ENCODE peak calls at places on chromosome 12, in six cellular contexts. One of them, this sample, is unnamed.
A peak's percentile ranks its signal among the peaks of the same experiment; 100 is the strongest.

GRCh38 chr12:114562654-114563053 is 121.3 kb downstream of the TBX3 start:
- DNase-seq in H9: peak; percentile 70
- DNase-seq in H1: no peak
- DNase-seq in mesenchymal stem cell: no peak
- DNase-seq in IMR-90: no peak
- DNase-seq in trophoblast cell: no peak
- DNase-seq in this sample: no peak

GRCh38 chr12:6180300-6181051 is 19.7 kb upstream of the CD9 start:
- DNase-seq in H1: no peak
- DNase-seq in mesenchymal stem cell: peak; percentile 90
- DNase-seq in H9: peak; percentile 32
- DNase-seq in trophoblast cell: peak; percentile 30
- DNase-seq in IMR-90: peak; percentile 86
- DNase-seq in this sample: no peak

GRCh38 chr12:120247621-120248030 is 17.9 kb downstream of the PXN start:
- DNase-seq in trophoblast cell: peak; percentile 90
- DNase-seq in H9: no peak
- DNase-seq in mesenchymal stem cell: peak; percentile 87
- DNase-seq in H1: no peak
- DNase-seq in IMR-90: peak; percentile 77
- DNase-seq in this sample: no peak

GRCh38 chr12:47636908-47637780 is 68.7 kb downstream of the RPAP3 start:
- DNase-seq in mesenchymal stem cell: peak; percentile 5
- DNase-seq in H1: peak; percentile 53
- DNase-seq in IMR-90: no peak
- DNase-seq in H9: peak; percentile 96
- DNase-seq in trophoblast cell: peak; percentile 77
- DNase-seq in this sample: no peak

GRCh38 chr12:20946732-20947131 is 136.2 kb downstream of the SLCO1B3 start:
- DNase-seq in trophoblast cell: peak; percentile 51
- DNase-seq in H9: peak; percentile 50
- DNase-seq in IMR-90: no peak
- DNase-seq in H1: no peak
- DNase-seq in mesenchymal stem cell: no peak
- DNase-seq in this sample: no peak

GRCh38 chr12:45351921-45352670 is 136.2 kb downstream of the ANO6 start:
- DNase-seq in trophoblast cell: no peak
- DNase-seq in H9: no peak
- DNase-seq in mesenchymal stem cell: no peak
- DNase-seq in H1: no peak
- DNase-seq in IMR-90: no peak
- DNase-seq in this sample: no peak

GRCh38 chr12:92144045-92144630 is 1.5 kb downstream of the BTG1 start:
- DNase-seq in trophoblast cell: peak; percentile 86
- DNase-seq in H1: peak; percentile 33
- DNase-seq in H9: peak; percentile 80
- DNase-seq in IMR-90: peak; percentile 99
- DNase-seq in mesenchymal stem cell: peak; percentile 98
- DNase-seq in this sample: peak; percentile 84

GRCh38 chr12:31749024-31749704 is 20.3 kb upstream of the AMN1 start:
- DNase-seq in mesenchymal stem cell: peak; percentile 95
- DNase-seq in H9: peak; percentile 95
- DNase-seq in H1: peak; percentile 67
- DNase-seq in trophoblast cell: peak; percentile 99
- DNase-seq in IMR-90: peak; percentile 98
- DNase-seq in this sample: no peak

GRCh38 chr12:104457746-104458644 is 1.2 kb downstream of the CHST11 start:
- DNase-seq in H9: no peak
- DNase-seq in IMR-90: no peak
- DNase-seq in H1: no peak
- DNase-seq in trophoblast cell: peak; percentile 63
- DNase-seq in mesenchymal stem cell: peak; percentile 48
- DNase-seq in this sample: no peak

GRCh38 chr12:124927325-124928094 is 13.1 kb upstream of the UBC start:
- DNase-seq in H1: no peak
- DNase-seq in mesenchymal stem cell: peak; percentile 92
- DNase-seq in H9: peak; percentile 95
- DNase-seq in trophoblast cell: peak; percentile 98
- DNase-seq in IMR-90: peak; percentile 79
- DNase-seq in this sample: peak; percentile 91

GRCh38 chr12:89875225-89875624 is 166.6 kb upstream of the ATP2B1 start:
- DNase-seq in IMR-90: peak; percentile 81
- DNase-seq in trophoblast cell: no peak
- DNase-seq in mesenchymal stem cell: peak; percentile 45
- DNase-seq in H9: no peak
- DNase-seq in H1: no peak
- DNase-seq in this sample: no peak

GRCh38 chr12:52006726-52007157 is at the start of gene TAMALIN:
- DNase-seq in mesenchymal stem cell: peak; percentile 79
- DNase-seq in H9: peak; percentile 64
- DNase-seq in trophoblast cell: peak; percentile 37
- DNase-seq in H1: no peak
- DNase-seq in IMR-90: peak; percentile 53
- DNase-seq in this sample: peak; percentile 68

GRCh38 chr12:45379261-45379660 is 163.4 kb downstream of the ANO6 start:
- DNase-seq in mesenchymal stem cell: no peak
- DNase-seq in H1: no peak
- DNase-seq in IMR-90: peak; percentile 50
- DNase-seq in trophoblast cell: no peak
- DNase-seq in H9: no peak
- DNase-seq in this sample: no peak

GRCh38 chr12:50220357-50221061 is 53.3 kb upstream of the CERS5 start:
- DNase-seq in H1: no peak
- DNase-seq in trophoblast cell: peak; percentile 79
- DNase-seq in mesenchymal stem cell: peak; percentile 79
- DNase-seq in H9: no peak
- DNase-seq in IMR-90: peak; percentile 72
- DNase-seq in this sample: no peak

GRCh38 chr12:132021031-132021871 is 71.5 kb downstream of the EP400 start:
- DNase-seq in IMR-90: no peak
- DNase-seq in H9: no peak
- DNase-seq in trophoblast cell: no peak
- DNase-seq in H1: no peak
- DNase-seq in mesenchymal stem cell: no peak
- DNase-seq in this sample: no peak

GRCh38 chr12:76186507-76186906 is 102.0 kb upstream of the NAP1L1 start:
- DNase-seq in H1: no peak
- DNase-seq in IMR-90: peak; percentile 64
- DNase-seq in H9: no peak
- DNase-seq in mesenchymal stem cell: no peak
- DNase-seq in trophoblast cell: peak; percentile 59
- DNase-seq in this sample: no peak

GRCh38 chr12:112354399-112354798 is 27.8 kb downstream of the HECTD4 start:
- DNase-seq in trophoblast cell: peak; percentile 67
- DNase-seq in H9: no peak
- DNase-seq in H1: no peak
- DNase-seq in IMR-90: no peak
- DNase-seq in mesenchymal stem cell: no peak
- DNase-seq in this sample: no peak

GRCh38 chr12:28253175-28253641 is 63.0 kb downstream of the CCDC91 start:
- DNase-seq in IMR-90: peak; percentile 43
- DNase-seq in trophoblast cell: peak; percentile 24
- DNase-seq in H1: no peak
- DNase-seq in mesenchymal stem cell: no peak
- DNase-seq in H9: no peak
- DNase-seq in this sample: no peak

GRCh38 chr12:100163416-100164152 is 20.9 kb upstream of the BLTP3B start:
- DNase-seq in IMR-90: peak; percentile 33
- DNase-seq in H9: peak; percentile 96
- DNase-seq in trophoblast cell: peak; percentile 72
- DNase-seq in H1: peak; percentile 87
- DNase-seq in mesenchymal stem cell: peak; percentile 57
- DNase-seq in this sample: peak; percentile 65

GRCh38 chr12:1532796-1533195 is 61.6 kb downstream of the FBXL14 start:
- DNase-seq in mesenchymal stem cell: no peak
- DNase-seq in IMR-90: no peak
- DNase-seq in H9: no peak
- DNase-seq in trophoblast cell: no peak
- DNase-seq in H1: no peak
- DNase-seq in this sample: no peak

GRCh38 chr12:103571286-103571685 is 15.8 kb upstream of the STAB2 start:
- DNase-seq in IMR-90: no peak
- DNase-seq in mesenchymal stem cell: no peak
- DNase-seq in H1: no peak
- DNase-seq in trophoblast cell: peak; percentile 60
- DNase-seq in H9: peak; percentile 89
- DNase-seq in this sample: peak; percentile 75

GRCh38 chr12:27732281-27732680 is 21.6 kb downstream of the MRPS35 start:
- DNase-seq in H1: no peak
- DNase-seq in trophoblast cell: no peak
- DNase-seq in mesenchymal stem cell: no peak
- DNase-seq in IMR-90: no peak
- DNase-seq in H9: peak; percentile 57
- DNase-seq in this sample: no peak

GRCh38 chr12:101619868-101620761 is 25.3 kb downstream of the MYBPC1 start:
- DNase-seq in H1: no peak
- DNase-seq in trophoblast cell: no peak
- DNase-seq in mesenchymal stem cell: no peak
- DNase-seq in H9: no peak
- DNase-seq in IMR-90: no peak
- DNase-seq in this sample: no peak

DNA sequence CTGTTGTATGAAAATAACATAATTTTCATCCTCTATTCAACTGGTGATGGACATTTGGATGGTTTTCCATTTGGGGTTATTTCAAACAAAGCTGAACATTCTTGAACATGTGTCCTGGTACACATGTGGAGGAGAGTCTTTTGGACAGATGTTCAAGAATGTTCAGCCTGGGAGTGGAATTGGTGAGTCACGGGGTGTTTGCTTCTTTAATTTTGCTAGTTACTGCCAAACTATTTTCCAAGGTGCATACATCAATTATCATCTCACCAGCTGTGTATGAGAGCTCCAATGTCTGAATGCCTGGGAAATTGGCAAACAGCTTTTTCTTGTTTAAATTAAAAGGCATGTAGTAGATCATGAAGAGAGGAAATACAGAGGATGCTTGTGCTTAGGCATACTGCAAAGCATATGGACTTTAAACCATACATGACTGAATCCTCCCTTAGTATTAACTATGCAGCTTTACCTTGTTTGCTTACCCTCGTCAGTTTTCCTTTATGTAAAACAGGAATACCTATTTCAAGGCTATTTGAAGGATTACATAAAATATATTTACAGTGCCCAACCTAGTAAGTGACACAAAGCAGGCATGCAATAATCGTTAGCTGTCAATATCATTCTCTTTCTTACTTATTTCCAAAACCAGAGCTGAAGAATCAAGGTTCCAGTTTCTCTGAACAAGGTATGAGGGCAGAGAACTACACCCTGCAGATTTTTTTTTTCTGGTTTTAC is 152.1 kb downstream of the ITPR2 start:
- DNase-seq in IMR-90: peak; percentile 63
- DNase-seq in mesenchymal stem cell: peak; percentile 11
- DNase-seq in H1: no peak
- DNase-seq in trophoblast cell: no peak
- DNase-seq in H9: no peak
- DNase-seq in this sample: no peak
- H2BK5ac ChIP-seq in IMR-90: no peak overlapping the region
- H2BK5ac ChIP-seq in mesenchymal stem cell: no peak overlapping the region
- H2BK5ac ChIP-seq in H1: peak overlapping the region; percentile 3
- H2BK5ac ChIP-seq in trophoblast cell: no peak overlapping the region
- H2BK5ac ChIP-seq in H9: no peak overlapping the region
- H2BK5ac ChIP-seq in this sample: no peak overlapping the region

GRCh38 chr12:19439059-19440018 is at the start of gene AEBP2:
- DNase-seq in IMR-90: peak; percentile 95
- DNase-seq in H1: peak; percentile 69
- DNase-seq in H9: peak; percentile 92
- DNase-seq in trophoblast cell: peak; percentile 91
- DNase-seq in mesenchymal stem cell: peak; percentile 95
- DNase-seq in this sample: peak; percentile 80

GRCh38 chr12:19443585-19443984 is 4.3 kb downstream of the AEBP2 start:
- DNase-seq in trophoblast cell: no peak
- DNase-seq in H1: no peak
- DNase-seq in H9: no peak
- DNase-seq in mesenchymal stem cell: no peak
- DNase-seq in IMR-90: no peak
- DNase-seq in this sample: no peak

GRCh38 chr12:19440019-19440858 is 947 bp downstream of the AEBP2 start:
- DNase-seq in H9: peak; percentile 61
- DNase-seq in mesenchymal stem cell: peak; percentile 75
- DNase-seq in H1: no peak
- DNase-seq in IMR-90: peak; percentile 51
- DNase-seq in trophoblast cell: peak; percentile 53
- DNase-seq in this sample: peak; percentile 44

GRCh38 chr12:19437996-19438395 is 1.3 kb upstream of the AEBP2 start:
- DNase-seq in trophoblast cell: peak; percentile 80
- DNase-seq in H9: no peak
- DNase-seq in H1: peak; percentile 29
- DNase-seq in IMR-90: no peak
- DNase-seq in mesenchymal stem cell: no peak
- DNase-seq in this sample: no peak

GRCh38 chr12:19440916-19441315 is 1.6 kb downstream of the AEBP2 start:
- DNase-seq in H1: no peak
- DNase-seq in H9: no peak
- DNase-seq in mesenchymal stem cell: no peak
- DNase-seq in IMR-90: peak; percentile 40
- DNase-seq in trophoblast cell: no peak
- DNase-seq in this sample: no peak
- H3K14ac ChIP-seq in H1: no peak overlapping the region
- H3K14ac ChIP-seq in H9: no peak overlapping the region
- H3K14ac ChIP-seq in mesenchymal stem cell: no peak overlapping the region
- H3K14ac ChIP-seq in IMR-90: no peak overlapping the region
- H3K14ac ChIP-seq in trophoblast cell: no peak overlapping the region
- H3K14ac ChIP-seq in this sample: no peak overlapping the region

GRCh38 chr12:95143784-95144205 is 70.4 kb upstream of the NR2C1 start:
- DNase-seq in H9: no peak
- DNase-seq in IMR-90: peak; percentile 40
- DNase-seq in H1: no peak
- DNase-seq in trophoblast cell: no peak
- DNase-seq in mesenchymal stem cell: peak; percentile 33
- DNase-seq in this sample: no peak
- H2BK5ac ChIP-seq in H9: no peak overlapping the region
- H2BK5ac ChIP-seq in IMR-90: no peak overlapping the region
- H2BK5ac ChIP-seq in H1: no peak overlapping the region
- H2BK5ac ChIP-seq in trophoblast cell: no peak overlapping the region
- H2BK5ac ChIP-seq in mesenchymal stem cell: no peak overlapping the region
- H2BK5ac ChIP-seq in this sample: no peak overlapping the region

DNA sequence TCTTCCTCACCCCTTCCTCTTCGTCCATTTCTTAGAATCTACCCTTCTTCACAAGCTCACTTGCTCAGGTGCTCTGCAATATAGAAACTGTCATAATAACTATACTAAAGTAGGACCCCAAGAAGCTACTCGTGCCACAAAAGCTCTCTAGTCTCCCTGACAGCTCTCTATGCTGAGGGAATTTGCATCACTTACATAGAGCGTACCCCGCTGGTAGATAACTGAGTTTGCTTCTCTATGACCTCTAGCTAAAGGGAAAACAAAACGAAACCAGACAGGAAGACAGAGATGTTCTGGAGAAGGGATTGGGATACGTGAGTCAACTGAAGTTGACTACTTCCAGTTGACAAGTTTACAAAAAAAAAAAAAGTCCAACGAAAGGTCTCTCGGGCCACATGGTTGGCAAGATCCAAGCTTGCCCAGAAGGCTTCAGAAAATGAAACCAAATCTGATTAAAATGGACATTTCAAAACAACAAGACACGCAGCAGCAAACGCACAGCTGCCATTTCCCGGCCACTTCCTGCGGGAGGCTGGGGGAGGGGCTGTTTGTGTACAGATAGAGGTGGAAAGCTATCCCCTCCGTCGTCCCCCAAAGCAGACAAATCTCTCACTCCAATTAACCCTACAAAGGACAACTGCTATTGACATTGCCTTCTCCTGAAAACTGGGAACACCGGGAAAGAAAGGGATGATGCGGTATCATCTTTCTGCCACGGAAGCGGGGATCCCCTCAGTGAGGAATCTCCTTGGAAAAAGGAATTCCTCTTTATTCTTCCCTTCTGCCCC is 1.3 kb downstream of the BAZ2A start:
- DNase-seq in H9: no peak
- DNase-seq in mesenchymal stem cell: peak; percentile 91
- DNase-seq in IMR-90: peak; percentile 74
- DNase-seq in trophoblast cell: peak; percentile 61
- DNase-seq in H1: no peak
- DNase-seq in this sample: no peak
- H3K14ac ChIP-seq in H9: peak overlapping the region; percentile 75
- H3K14ac ChIP-seq in mesenchymal stem cell: no peak overlapping the region
- H3K14ac ChIP-seq in IMR-90: peak overlapping the region; percentile 89
- H3K14ac ChIP-seq in trophoblast cell: peak overlapping the region; percentile 22
- H3K14ac ChIP-seq in H1: no peak overlapping the region
- H3K14ac ChIP-seq in this sample: no peak overlapping the region